ENCODE peak calls at places on chromosomes 16 and 17, in seven cellular contexts. One of them, this sample, is unnamed.

GRCh38 chr16:84543931-84544776 is 39.7 kb upstream of the MEAK7 start:
- DNase-seq in ureter: no peak
- DNase-seq in GM06990: no peak
- DNase-seq in CD8-positive, alpha-beta T cell: peak
- DNase-seq in left cardiac atrium: no peak
- DNase-seq in M059J: peak
- DNase-seq in HAP-1: no peak
- DNase-seq in this sample: no peak

GRCh38 chr17:43531955-43532354 is 14.2 kb downstream of the ETV4 start:
- DNase-seq in M059J: peak
- DNase-seq in ureter: no peak
- DNase-seq in GM06990: no peak
- DNase-seq in left cardiac atrium: no peak
- DNase-seq in CD8-positive, alpha-beta T cell: no peak
- DNase-seq in HAP-1: no peak
- DNase-seq in this sample: no peak

GRCh38 chr16:67164599-67165061 is at the start of gene HSF4:
- DNase-seq in ureter: no peak
- DNase-seq in M059J: no peak
- DNase-seq in HAP-1: no peak
- DNase-seq in GM06990: no peak
- DNase-seq in left cardiac atrium: peak
- DNase-seq in CD8-positive, alpha-beta T cell: no peak
- DNase-seq in this sample: no peak

GRCh38 chr17:74454197-74455024 is 12.0 kb upstream of the CD300A start:
- DNase-seq in M059J: no peak
- DNase-seq in HAP-1: peak
- DNase-seq in ureter: peak
- DNase-seq in left cardiac atrium: peak
- DNase-seq in GM06990: peak
- DNase-seq in CD8-positive, alpha-beta T cell: peak
- DNase-seq in this sample: no peak

GRCh38 chr16:27471661-27472060 is 69.7 kb downstream of the IL21R start:
- DNase-seq in M059J: no peak
- DNase-seq in left cardiac atrium: no peak
- DNase-seq in HAP-1: no peak
- DNase-seq in CD8-positive, alpha-beta T cell: no peak
- DNase-seq in GM06990: no peak
- DNase-seq in ureter: no peak
- DNase-seq in this sample: no peak

GRCh38 chr17:18381953-18382245 is 4.3 kb downstream of the EVPLL start:
- DNase-seq in CD8-positive, alpha-beta T cell: no peak
- DNase-seq in HAP-1: no peak
- DNase-seq in GM06990: no peak
- DNase-seq in left cardiac atrium: no peak
- DNase-seq in M059J: no peak
- DNase-seq in ureter: no peak
- DNase-seq in this sample: no peak

GRCh38 chr17:62617894-62618472 is 9.5 kb upstream of the MRC2 start:
- DNase-seq in GM06990: no peak
- DNase-seq in ureter: no peak
- DNase-seq in left cardiac atrium: no peak
- DNase-seq in CD8-positive, alpha-beta T cell: no peak
- DNase-seq in HAP-1: no peak
- DNase-seq in M059J: no peak
- DNase-seq in this sample: no peak

GRCh38 chr17:66702106-66702936 is 132.6 kb upstream of the CACNG5 start:
- DNase-seq in left cardiac atrium: no peak
- DNase-seq in CD8-positive, alpha-beta T cell: no peak
- DNase-seq in M059J: no peak
- DNase-seq in GM06990: no peak
- DNase-seq in HAP-1: no peak
- DNase-seq in ureter: no peak
- DNase-seq in this sample: no peak

GRCh38 chr17:80270836-80271235 is 10.2 kb downstream of the RNF213 start:
- DNase-seq in left cardiac atrium: no peak
- DNase-seq in M059J: no peak
- DNase-seq in ureter: no peak
- DNase-seq in GM06990: no peak
- DNase-seq in HAP-1: peak
- DNase-seq in CD8-positive, alpha-beta T cell: peak
- DNase-seq in this sample: no peak

GRCh38 chr16:89600427-89600826 is 13.0 kb upstream of the DPEP1 start:
- DNase-seq in ureter: no peak
- DNase-seq in M059J: no peak
- DNase-seq in GM06990: no peak
- DNase-seq in CD8-positive, alpha-beta T cell: no peak
- DNase-seq in HAP-1: no peak
- DNase-seq in left cardiac atrium: no peak
- DNase-seq in this sample: no peak

GRCh38 chr17:81665205-81666091 is 957 bp downstream of the OXLD1 start:
- DNase-seq in HAP-1: peak
- DNase-seq in CD8-positive, alpha-beta T cell: peak
- DNase-seq in left cardiac atrium: peak
- DNase-seq in M059J: peak
- DNase-seq in ureter: no peak
- DNase-seq in GM06990: peak
- DNase-seq in this sample: no peak

GRCh38 chr17:81409190-81409935 is 14.1 kb downstream of the BAHCC1 start:
- DNase-seq in HAP-1: peak
- DNase-seq in CD8-positive, alpha-beta T cell: no peak
- DNase-seq in left cardiac atrium: no peak
- DNase-seq in M059J: no peak
- DNase-seq in GM06990: no peak
- DNase-seq in ureter: no peak
- DNase-seq in this sample: no peak

GRCh38 chr17:67620636-67621035 is 97.1 kb upstream of the NOL11 start:
- DNase-seq in CD8-positive, alpha-beta T cell: no peak
- DNase-seq in HAP-1: no peak
- DNase-seq in ureter: no peak
- DNase-seq in GM06990: no peak
- DNase-seq in left cardiac atrium: no peak
- DNase-seq in M059J: no peak
- DNase-seq in this sample: no peak

GRCh38 chr17:3594056-3594810 is 15.0 kb downstream of the TRPV1 start:
- DNase-seq in GM06990: no peak
- DNase-seq in M059J: peak
- DNase-seq in CD8-positive, alpha-beta T cell: no peak
- DNase-seq in ureter: no peak
- DNase-seq in left cardiac atrium: peak
- DNase-seq in HAP-1: no peak
- DNase-seq in this sample: no peak

GRCh38 chr16:87790278-87791023 is 24.7 kb upstream of the KLHDC4 start:
- DNase-seq in M059J: peak
- DNase-seq in HAP-1: no peak
- DNase-seq in GM06990: no peak
- DNase-seq in CD8-positive, alpha-beta T cell: no peak
- DNase-seq in ureter: peak
- DNase-seq in left cardiac atrium: peak
- DNase-seq in this sample: no peak

GRCh38 chr16:88524973-88525662 is 45.1 kb upstream of the ZC3H18 start:
- DNase-seq in CD8-positive, alpha-beta T cell: no peak
- DNase-seq in GM06990: no peak
- DNase-seq in HAP-1: no peak
- DNase-seq in ureter: no peak
- DNase-seq in left cardiac atrium: no peak
- DNase-seq in M059J: no peak
- DNase-seq in this sample: no peak

GRCh38 chr17:41308251-41308917 is 725 bp downstream of the KRTAP16-1 start:
- DNase-seq in ureter: peak
- DNase-seq in CD8-positive, alpha-beta T cell: peak
- DNase-seq in HAP-1: no peak
- DNase-seq in M059J: no peak
- DNase-seq in left cardiac atrium: peak
- DNase-seq in GM06990: no peak
- DNase-seq in this sample: peak

GRCh38 chr16:49947907-49948678 is 76.9 kb upstream of the CNEP1R1 start:
- DNase-seq in GM06990: no peak
- DNase-seq in CD8-positive, alpha-beta T cell: no peak
- DNase-seq in ureter: no peak
- DNase-seq in HAP-1: no peak
- DNase-seq in left cardiac atrium: no peak
- DNase-seq in M059J: no peak
- DNase-seq in this sample: no peak

GRCh38 chr17:77207689-77208216 is 67.0 kb downstream of the SEC14L1 start:
- DNase-seq in M059J: no peak
- DNase-seq in GM06990: no peak
- DNase-seq in HAP-1: no peak
- DNase-seq in left cardiac atrium: no peak
- DNase-seq in CD8-positive, alpha-beta T cell: no peak
- DNase-seq in ureter: no peak
- DNase-seq in this sample: no peak

GRCh38 chr17:43540821-43541674 is 5.1 kb downstream of the ETV4 start:
- DNase-seq in HAP-1: peak
- DNase-seq in M059J: no peak
- DNase-seq in GM06990: no peak
- DNase-seq in ureter: no peak
- DNase-seq in left cardiac atrium: peak
- DNase-seq in CD8-positive, alpha-beta T cell: no peak
- DNase-seq in this sample: no peak

GRCh38 chr16:1991588-1992474 is 2.1 kb downstream of the SYNGR3 start:
- DNase-seq in left cardiac atrium: peak
- DNase-seq in GM06990: peak
- DNase-seq in HAP-1: peak
- DNase-seq in ureter: peak
- DNase-seq in M059J: peak
- DNase-seq in CD8-positive, alpha-beta T cell: peak
- DNase-seq in this sample: peak

GRCh38 chr17:29615048-29615385 is 7.7 kb downstream of the CORO6 start:
- DNase-seq in ureter: peak
- DNase-seq in GM06990: no peak
- DNase-seq in M059J: no peak
- DNase-seq in HAP-1: no peak
- DNase-seq in CD8-positive, alpha-beta T cell: peak
- DNase-seq in left cardiac atrium: peak
- DNase-seq in this sample: peak

GRCh38 chr17:42288985-42289862 is 926 bp downstream of the STAT5A start:
- DNase-seq in CD8-positive, alpha-beta T cell: peak
- DNase-seq in HAP-1: no peak
- DNase-seq in left cardiac atrium: peak
- DNase-seq in ureter: no peak
- DNase-seq in M059J: no peak
- DNase-seq in GM06990: peak
- DNase-seq in this sample: peak

GRCh38 chr17:83161298-83162034 is 82.1 kb downstream of the METRNL start:
- DNase-seq in ureter: no peak
- DNase-seq in M059J: peak
- DNase-seq in CD8-positive, alpha-beta T cell: no peak
- DNase-seq in left cardiac atrium: no peak
- DNase-seq in GM06990: no peak
- DNase-seq in HAP-1: no peak
- DNase-seq in this sample: no peak

GRCh38 chr17:82985973-82986372 is 93.4 kb upstream of the METRNL start:
- DNase-seq in CD8-positive, alpha-beta T cell: peak
- DNase-seq in HAP-1: no peak
- DNase-seq in M059J: no peak
- DNase-seq in GM06990: peak
- DNase-seq in ureter: no peak
- DNase-seq in left cardiac atrium: no peak
- DNase-seq in this sample: peak

GRCh38 chr17:4166419-4166818 is 23.4 kb downstream of the CYB5D2 start:
- DNase-seq in HAP-1: no peak
- DNase-seq in GM06990: no peak
- DNase-seq in left cardiac atrium: no peak
- DNase-seq in M059J: no peak
- DNase-seq in CD8-positive, alpha-beta T cell: no peak
- DNase-seq in ureter: no peak
- DNase-seq in this sample: no peak

GRCh38 chr17:53628011-53628410 is 194.7 kb upstream of the KIF2B start:
- DNase-seq in GM06990: no peak
- DNase-seq in CD8-positive, alpha-beta T cell: no peak
- DNase-seq in left cardiac atrium: no peak
- DNase-seq in ureter: no peak
- DNase-seq in HAP-1: no peak
- DNase-seq in M059J: peak
- DNase-seq in this sample: no peak

GRCh38 chr17:80619535-80620235 is 75.0 kb downstream of the RPTOR start:
- DNase-seq in M059J: peak
- DNase-seq in CD8-positive, alpha-beta T cell: no peak
- DNase-seq in left cardiac atrium: no peak
- DNase-seq in ureter: no peak
- DNase-seq in HAP-1: no peak
- DNase-seq in GM06990: no peak
- DNase-seq in this sample: no peak

GRCh38 chr17:48843172-48843900 is 12.5 kb downstream of the CALCOCO2 start:
- DNase-seq in CD8-positive, alpha-beta T cell: no peak
- DNase-seq in GM06990: no peak
- DNase-seq in HAP-1: no peak
- DNase-seq in ureter: no peak
- DNase-seq in M059J: no peak
- DNase-seq in left cardiac atrium: no peak
- DNase-seq in this sample: no peak

GRCh38 chr16:87471278-87472141 is 21.3 kb downstream of the ZCCHC14 start:
- DNase-seq in left cardiac atrium: no peak
- DNase-seq in GM06990: no peak
- DNase-seq in ureter: no peak
- DNase-seq in CD8-positive, alpha-beta T cell: no peak
- DNase-seq in HAP-1: no peak
- DNase-seq in M059J: no peak
- DNase-seq in this sample: no peak

GRCh38 chr16:27305342-27305741 is 8.4 kb upstream of the IL4R start:
- DNase-seq in CD8-positive, alpha-beta T cell: no peak
- DNase-seq in GM06990: no peak
- DNase-seq in M059J: no peak
- DNase-seq in HAP-1: no peak
- DNase-seq in left cardiac atrium: no peak
- DNase-seq in ureter: no peak
- DNase-seq in this sample: no peak

GRCh38 chr17:13584701-13585080 is 17.0 kb downstream of the HS3ST3A1 start:
- DNase-seq in GM06990: no peak
- DNase-seq in M059J: peak
- DNase-seq in ureter: no peak
- DNase-seq in HAP-1: no peak
- DNase-seq in left cardiac atrium: no peak
- DNase-seq in CD8-positive, alpha-beta T cell: no peak
- DNase-seq in this sample: no peak